ENCODE peak calls at places on chromosomes 16 and 17, in five cellular contexts. V, U, A, B and T are unnamed samples.

GRCh38 chr17:80101160-80101945 is at the start of gene GAA:
- DNase-seq in V (peak), U (peak), A (peak), B (peak), T (peak)

GRCh38 chr16:13634921-13635320 is 285.0 kb upstream of the ERCC4 start:
- DNase-seq in V (no peak), U (no peak), A (no peak), B (no peak), T (no peak)

GRCh38 chr17:31533546-31534155 is 142.2 kb downstream of the RAB11FIP4 start:
- DNase-seq in V (peak), U (no peak), A (peak), B (no peak), T (peak)

GRCh38 chr17:15440347-15440746 is 27.1 kb downstream of the CDRT4 start:
- DNase-seq in V (no peak), U (no peak), A (no peak), B (no peak), T (no peak)

GRCh38 chr16:88761143-88761534 is 23.9 kb downstream of the PIEZO1 start:
- DNase-seq in V (no peak), U (no peak), A (no peak), B (no peak), T (no peak)

GRCh38 chr16:8611122-8611521 is 10.4 kb upstream of the METTL22 start:
- DNase-seq in V (no peak), U (no peak), A (no peak), B (no peak), T (no peak)

GRCh38 chr16:77499373-77500285 is 64.8 kb upstream of the ADAMTS18 start:
- DNase-seq in V (no peak), U (no peak), A (peak), B (no peak), T (no peak)

GRCh38 chr17:43554857-43555256 is 8.7 kb upstream of the ETV4 start:
- DNase-seq in V (no peak), U (no peak), A (no peak), B (no peak), T (no peak)

GRCh38 chr16:85306071-85306792 is 194.0 kb upstream of the CIBAR2 start:
- DNase-seq in V (peak), U (peak), A (peak), B (peak), T (peak)

GRCh38 chr16:27847030-27847550 is 216.4 kb downstream of the GSG1L start:
- DNase-seq in V (no peak), U (no peak), A (no peak), B (no peak), T (no peak)